ENCODE peak calls at places on chromosomes 16 and 17, in ten cellular contexts. K, M, Z, X, U, S, C, J, P and W are unnamed samples.

GRCh38 chr17:75323043-75323591 is 33.9 kb upstream of the SLC25A19 start:
- DNase-seq in S (peak; percentile 90), U (peak; percentile 86), M (peak; percentile 97), J (peak; percentile 93), C (peak; percentile 91), Z (peak; percentile 22), P (peak; percentile 90), X (peak; percentile 61), K (peak; percentile 69), W (no peak)

GRCh38 chr16:19307587-19308241 is 22.2 kb downstream of the CLEC19A start:
- DNase-seq in P (peak; percentile 37), M (no peak), K (no peak), S (peak; percentile 55), U (no peak), X (no peak), Z (no peak), J (peak; percentile 59), C (no peak), W (no peak)

GRCh38 chr16:23865853-23866252 is 30.1 kb downstream of the PRKCB start:
- DNase-seq in U (no peak), S (peak; percentile 71), J (peak; percentile 69), K (no peak), C (no peak), Z (no peak), X (no peak), M (no peak), P (no peak), W (no peak)

GRCh38 chr17:78114831-78115723 is 13.5 kb downstream of the TMC6 start:
- DNase-seq in K (no peak), X (no peak), U (no peak), P (no peak), S (no peak), J (no peak), M (no peak), Z (peak; percentile 94), C (no peak), W (no peak)

GRCh38 chr17:50594040-50594618 is 33.6 kb downstream of the CACNA1G start:
- DNase-seq in Z (no peak), J (no peak), M (no peak), C (no peak), S (no peak), X (no peak), P (no peak), K (no peak), U (no peak), W (no peak)

GRCh38 chr17:27572665-27573064 is 58.3 kb upstream of the LGALS9 start:
- DNase-seq in M (no peak), C (peak; percentile 60), Z (no peak), U (peak; percentile 77), X (no peak), S (no peak), K (no peak), J (peak; percentile 58), P (no peak), W (no peak)

GRCh38 chr16:89071686-89072182 is 21.9 kb upstream of the ACSF3 start:
- DNase-seq in U (no peak), S (no peak), Z (no peak), K (no peak), X (no peak), J (no peak), M (no peak), P (no peak), C (no peak), W (no peak)

GRCh38 chr16:11005611-11005975 is 61.2 kb downstream of the CLEC16A start:
- DNase-seq in Z (no peak), C (no peak), J (no peak), U (peak; percentile 75), K (no peak), M (no peak), S (no peak), X (peak; percentile 41), P (no peak), W (no peak)

GRCh38 chr17:15452746-15453145 is 14.7 kb downstream of the CDRT4 start:
- DNase-seq in C (no peak), J (peak; percentile 50), Z (no peak), S (no peak), P (no peak), K (no peak), U (no peak), X (no peak), M (no peak), W (no peak)

GRCh38 chr17:15451681-15452080 is 15.7 kb downstream of the CDRT4 start:
- DNase-seq in X (no peak), C (no peak), M (no peak), P (no peak), S (no peak), Z (no peak), K (no peak), U (no peak), J (no peak), W (no peak)

GRCh38 chr17:15454328-15454727 is 13.1 kb downstream of the CDRT4 start:
- DNase-seq in C (no peak), K (no peak), S (no peak), M (no peak), J (no peak), U (no peak), Z (no peak), X (no peak), P (no peak), W (no peak)

GRCh38 chr17:15453246-15453645 is 14.2 kb downstream of the CDRT4 start:
- DNase-seq in S (no peak), X (no peak), U (peak; percentile 29), C (peak; percentile 52), M (no peak), J (no peak), Z (no peak), K (no peak), P (no peak), W (no peak)

DNA sequence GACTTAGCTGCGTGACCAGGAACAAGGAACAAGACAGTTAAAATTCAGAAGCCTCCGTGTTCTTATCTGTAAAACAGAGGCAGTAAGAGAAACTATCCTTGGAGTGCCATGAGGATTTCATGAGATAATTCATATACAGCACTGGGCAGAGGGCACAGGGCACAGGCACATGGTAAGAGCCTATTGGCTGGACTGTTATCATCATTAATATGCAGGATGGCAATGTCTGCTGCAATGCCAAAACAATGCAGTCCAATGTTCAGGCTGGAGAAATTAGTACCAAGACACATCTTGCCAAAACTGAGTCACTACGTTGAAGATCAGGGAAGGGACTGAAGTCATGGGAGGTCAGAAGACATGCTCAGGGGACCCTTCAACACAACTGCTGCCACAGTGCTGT is 13.6 kb downstream of the CDRT4 start:
- DNase-seq in X (no peak), U (no peak), M (no peak), J (no peak), P (no peak), K (no peak), C (no peak), Z (peak; percentile 23), S (no peak), W (no peak)
- H3K27ac ChIP-seq in X (no peak overlapping the region), U (no peak overlapping the region), M (peak overlapping the region; percentile 40), J (no peak overlapping the region), P (no peak overlapping the region), K (no peak overlapping the region), C (peak overlapping the region; percentile 82), Z (peak overlapping the region; percentile 81), S (no peak overlapping the region), W (no peak overlapping the region)

DNA sequence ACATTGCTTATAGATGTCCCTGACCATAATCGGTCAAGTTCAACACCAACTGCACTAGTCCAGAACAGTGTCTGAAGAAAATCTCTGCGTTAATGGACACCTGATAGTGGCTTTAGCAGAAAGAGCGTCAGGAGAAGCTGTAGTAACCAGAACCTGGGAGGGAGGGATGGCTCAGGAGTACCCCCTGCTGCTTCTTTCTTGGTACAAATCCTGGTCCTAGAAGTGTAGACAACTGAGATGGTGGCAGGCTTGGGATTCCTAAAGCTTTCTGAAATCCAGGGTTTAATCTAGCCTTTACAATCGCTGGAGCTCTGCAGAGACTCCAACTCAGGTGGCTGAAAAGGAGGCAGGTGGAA is 5.4 kb downstream of the MAP3K14 start:
- DNase-seq in X (no peak), P (no peak), S (no peak), Z (no peak), J (no peak), K (no peak), M (no peak), C (no peak), U (no peak), W (no peak)
- H3K27ac ChIP-seq in X (peak overlapping the region; percentile 94), P (peak overlapping the region; percentile 93), S (no peak overlapping the region), Z (peak overlapping the region; percentile 46), J (no peak overlapping the region), K (no peak overlapping the region), M (peak overlapping the region; percentile 92), C (no peak overlapping the region), U (no peak overlapping the region), W (peak overlapping the region; percentile 78)

GRCh38 chr16:80705596-80705995 is 98.8 kb downstream of the CDYL2 start:
- DNase-seq in K (no peak), U (no peak), M (no peak), X (no peak), J (no peak), Z (no peak), C (no peak), S (no peak), P (no peak), W (no peak)

GRCh38 chr16:80707686-80708085 is 96.7 kb downstream of the CDYL2 start:
- DNase-seq in C (no peak), M (no peak), Z (no peak), K (no peak), X (no peak), J (no peak), P (no peak), U (no peak), S (no peak), W (no peak)

GRCh38 chr16:80711406-80711805 is 93.0 kb downstream of the CDYL2 start:
- DNase-seq in S (no peak), J (no peak), Z (no peak), M (no peak), P (no peak), U (no peak), K (no peak), X (no peak), C (no peak), W (no peak)

GRCh38 chr16:80710918-80711317 is 93.5 kb downstream of the CDYL2 start:
- DNase-seq in Z (no peak), P (no peak), M (no peak), X (no peak), K (no peak), C (no peak), J (no peak), S (no peak), U (no peak), W (no peak)

DNA sequence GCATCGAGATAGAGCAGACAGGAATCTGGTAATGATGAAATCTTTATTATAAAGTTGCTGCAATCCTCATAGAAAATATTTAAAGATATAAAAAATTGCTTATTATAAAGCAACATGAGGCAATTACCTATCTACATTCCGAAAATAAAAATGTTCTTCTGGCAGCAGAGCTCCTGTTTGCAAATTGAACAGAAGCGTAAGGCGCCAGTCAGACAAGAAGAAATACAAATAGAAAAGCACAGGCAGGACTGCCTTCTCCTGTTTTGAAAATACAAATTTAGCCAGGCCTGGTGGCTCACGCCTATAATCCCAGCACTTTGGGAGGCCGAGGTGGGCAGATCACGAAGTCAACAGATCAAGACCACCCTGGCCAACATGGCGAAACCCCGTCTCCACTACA is 95.6 kb downstream of the CDYL2 start:
- DNase-seq in M (no peak), S (no peak), X (no peak), U (no peak), C (no peak), Z (no peak), K (no peak), P (no peak), J (no peak), W (no peak)
- H3K27ac ChIP-seq in M (no peak overlapping the region), S (no peak overlapping the region), X (no peak overlapping the region), U (no peak overlapping the region), C (no peak overlapping the region), Z (no peak overlapping the region), K (no peak overlapping the region), P (no peak overlapping the region), J (no peak overlapping the region), W (no peak overlapping the region)

DNA sequence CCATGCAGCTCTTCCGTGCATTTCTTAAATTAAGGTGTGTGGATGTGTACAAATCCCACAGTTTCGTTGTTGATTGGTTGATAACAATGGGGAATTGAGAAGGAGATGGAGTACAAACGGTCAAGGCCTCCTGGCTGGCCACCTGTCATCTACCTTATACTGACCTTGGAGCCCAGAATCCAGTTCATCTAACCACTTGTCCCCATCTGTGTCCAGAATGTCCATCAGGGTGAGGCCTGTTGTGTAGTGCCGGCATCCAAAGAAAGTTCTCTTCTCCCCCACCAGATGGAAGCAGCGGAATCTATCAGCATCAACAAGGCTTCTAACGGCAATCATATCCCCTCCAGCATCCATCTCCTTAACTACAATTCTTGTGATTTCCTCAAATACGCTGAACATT is 1.5 kb downstream of the GSDMB start:
- DNase-seq in M (no peak), S (no peak), U (peak; percentile 26), J (peak; percentile 31), P (no peak), K (no peak), Z (no peak), X (no peak), C (no peak), W (no peak)
- H3K27ac ChIP-seq in M (no peak overlapping the region), S (no peak overlapping the region), U (no peak overlapping the region), J (no peak overlapping the region), P (peak overlapping the region; percentile 45), K (no peak overlapping the region), Z (no peak overlapping the region), X (no peak overlapping the region), C (no peak overlapping the region), W (no peak overlapping the region)